ENCODE peak calls at places on chromosomes 13 and 19, in four cellular contexts. K is BJ, O is AG10803, Q is osteocyte. B is an unnamed sample.

GRCh38 chr13:106118996-106119395 is 416.5 kb downstream of the EFNB2 start:
- DNase-seq in K (no peak), O (no peak), Q (no peak), B (no peak)

GRCh38 chr19:49873834-49874233 is 3.3 kb downstream of the AKT1S1 start:
- DNase-seq in K (no peak), O (no peak), Q (no peak), B (no peak)

GRCh38 chr13:52158629-52159158 is 703 bp downstream of the NEK3 start:
- DNase-seq in K (no peak), O (peak), Q (no peak), B (no peak)

GRCh38 chr19:15284896-15285295 is 47.4 kb downstream of the BRD4 start:
- DNase-seq in K (no peak), O (no peak), Q (no peak), B (no peak)

GRCh38 chr13:50574731-50575130 is 268.8 kb downstream of the DLEU7 start:
- DNase-seq in K (peak), O (peak), Q (no peak), B (no peak)

GRCh38 chr19:53511933-53512374 is 26.0 kb upstream of the ZNF331 start:
- DNase-seq in K (no peak), O (peak), Q (no peak), B (peak)

GRCh38 chr19:42176990-42177685 is 40.3 kb downstream of the DEDD2 start:
- DNase-seq in K (no peak), O (peak), Q (peak), B (peak)

GRCh38 chr19:15422311-15423075 is 3.7 kb upstream of the AKAP8L start:
- DNase-seq in K (no peak), O (no peak), Q (no peak), B (no peak)

GRCh38 chr19:45569619-45570421 is 14.8 kb downstream of the OPA3 start:
- DNase-seq in K (no peak), O (peak), Q (no peak), B (no peak)

GRCh38 chr13:42229287-42229686 is 42.7 kb upstream of the AKAP11 start:
- DNase-seq in K (no peak), O (no peak), Q (no peak), B (no peak)

GRCh38 chr19:29860492-29860891 is 48.7 kb downstream of the CCNE1 start:
- DNase-seq in K (no peak), O (no peak), Q (no peak), B (peak)

GRCh38 chr13:21717817-21718216 is 46.9 kb downstream of the FGF9 start:
- DNase-seq in K (no peak), O (no peak), Q (no peak), B (no peak)

GRCh38 chr13:41007359-41008118 is 11.6 kb downstream of the ELF1 start:
- DNase-seq in K (no peak), O (peak), Q (no peak), B (no peak)

GRCh38 chr19:4584670-4585460 is 25.4 kb upstream of the SEMA6B start:
- DNase-seq in K (no peak), O (no peak), Q (no peak), B (no peak)

GRCh38 chr13:52925775-52926285 is 77.4 kb upstream of the PCDH8 start:
- DNase-seq in K (no peak), O (peak), Q (no peak), B (no peak)

DNA sequence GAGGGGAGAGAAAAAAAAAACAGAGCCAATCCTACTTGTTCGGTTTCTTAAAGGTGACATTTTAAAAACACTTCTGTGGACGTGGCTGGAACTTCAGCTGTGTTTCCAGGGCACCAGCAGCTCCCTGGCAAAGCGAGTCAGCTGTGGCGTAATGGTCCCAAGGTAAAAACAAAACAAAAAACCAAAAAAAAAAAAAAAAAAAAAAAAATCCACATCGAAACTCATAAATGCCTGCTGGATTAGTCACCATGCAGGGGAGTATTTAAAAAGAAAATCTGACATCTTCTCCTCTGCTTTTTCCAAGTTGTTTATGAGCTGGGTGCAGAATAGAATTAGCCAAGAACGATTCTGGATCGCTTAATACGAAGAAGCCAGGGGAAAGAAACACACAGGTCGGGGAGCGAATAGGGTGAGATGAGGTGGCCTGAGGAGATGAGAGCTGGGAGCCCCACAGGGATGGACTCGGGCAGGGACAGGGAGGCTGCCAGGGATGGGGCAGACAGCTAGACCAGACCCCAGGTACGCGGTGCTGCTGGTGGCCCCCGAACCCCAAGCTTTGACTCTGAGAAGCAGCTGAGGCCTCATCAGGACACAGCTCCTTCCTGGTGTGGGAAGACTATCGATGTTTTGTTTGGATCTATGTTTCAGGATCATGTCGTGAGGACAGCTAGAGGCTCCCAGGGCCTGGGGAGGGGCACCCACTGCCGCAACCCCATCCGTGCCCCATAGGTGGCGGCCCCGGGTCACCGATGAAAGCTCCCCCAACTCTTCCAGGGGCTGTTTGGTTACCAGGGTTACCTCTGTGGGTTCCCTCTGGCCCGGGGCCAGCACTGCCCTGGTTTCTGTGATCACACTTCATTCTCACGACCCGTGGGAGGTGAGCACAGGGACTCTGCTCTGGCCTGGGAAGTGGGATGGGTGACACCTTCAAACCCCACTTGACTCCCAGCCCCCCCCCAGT is 3.1 kb upstream of the CTXN1 start:
- DNase-seq in K (peak), O (peak), Q (no peak), B (peak)
- TF ChIP-seq CTCF in K (peak), O (peak), Q (peak), B (peak)

GRCh38 chr13:60091573-60091972 is 72.2 kb downstream of the DIAPH3 start:
- DNase-seq in K (no peak), O (no peak), Q (no peak), B (no peak)
- TF ChIP-seq CTCF in K (no peak), O (no peak), Q (peak), B (peak)

GRCh38 chr13:92074658-92075057 is 676.2 kb downstream of the GPC5 start:
- DNase-seq in K (no peak), O (no peak), Q (no peak), B (no peak)
- TF ChIP-seq CTCF in K (no peak), O (no peak), Q (peak), B (peak)

GRCh38 chr19:43430142-43430710 is 15.5 kb downstream of the TEX101 start:
- DNase-seq in K (no peak), O (no peak), Q (no peak), B (peak)
- TF ChIP-seq CTCF in K (peak), O (peak), Q (no peak), B (peak)

GRCh38 chr19:57395710-57396109 is 6.1 kb downstream of the ZNF548 start:
- DNase-seq in K (no peak), O (no peak), Q (peak), B (no peak)

GRCh38 chr19:57389194-57389729 is 392 bp upstream of the ZNF548 start:
- DNase-seq in K (no peak), O (no peak), Q (no peak), B (no peak)

DNA sequence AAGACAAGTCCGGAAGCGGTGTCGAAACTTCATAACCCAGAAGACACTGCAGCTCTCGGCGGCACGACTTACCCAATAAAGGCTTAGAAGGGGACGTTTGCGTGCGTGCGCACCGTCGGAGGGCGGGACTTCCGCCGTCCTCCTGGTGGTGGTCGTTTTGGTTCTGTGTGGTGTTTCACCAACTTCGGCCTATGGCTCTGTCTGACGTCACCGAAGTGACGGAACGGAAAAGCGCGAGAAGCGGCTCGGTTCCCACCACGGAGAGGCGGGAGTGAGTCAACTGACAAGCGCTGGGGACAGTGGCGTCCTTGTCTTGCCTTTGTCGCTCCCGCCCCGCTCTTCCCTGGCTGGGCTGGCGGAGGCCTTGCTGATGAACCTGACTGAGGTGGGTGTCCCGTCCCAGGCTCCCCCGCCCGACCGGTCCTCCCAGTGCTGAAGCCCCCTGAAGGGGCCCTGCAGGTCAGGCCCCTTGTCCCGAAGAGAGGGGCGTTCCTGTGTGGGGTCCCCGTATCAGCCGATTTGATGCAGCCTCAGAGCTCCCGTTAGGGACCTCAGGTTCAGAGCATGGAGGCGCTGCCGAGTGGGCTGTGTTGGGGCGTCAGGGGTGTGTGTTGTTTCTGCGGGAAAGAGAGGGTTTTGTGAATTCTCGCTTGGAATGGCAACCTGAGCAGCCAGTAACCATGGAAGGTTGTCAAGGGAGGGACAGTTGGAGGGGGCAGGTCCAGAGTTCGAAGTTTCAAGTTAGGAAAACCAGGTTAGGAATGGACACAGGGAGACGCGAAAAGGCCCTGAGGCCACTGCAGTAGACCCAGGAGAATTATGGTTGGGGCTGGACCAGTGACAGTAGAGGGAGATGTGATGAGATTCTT is at the start of gene ZNF548:
- DNase-seq in K (peak), O (peak), Q (peak), B (peak)
- TF ChIP-seq CTCF in K (peak), O (peak), Q (peak), B (peak)

GRCh38 chr19:56272448-56272847 is at the start of gene EDDM13:
- DNase-seq in K (no peak), O (no peak), Q (no peak), B (no peak)
- TF ChIP-seq CTCF in K (no peak), O (no peak), Q (no peak), B (no peak)

DNA sequence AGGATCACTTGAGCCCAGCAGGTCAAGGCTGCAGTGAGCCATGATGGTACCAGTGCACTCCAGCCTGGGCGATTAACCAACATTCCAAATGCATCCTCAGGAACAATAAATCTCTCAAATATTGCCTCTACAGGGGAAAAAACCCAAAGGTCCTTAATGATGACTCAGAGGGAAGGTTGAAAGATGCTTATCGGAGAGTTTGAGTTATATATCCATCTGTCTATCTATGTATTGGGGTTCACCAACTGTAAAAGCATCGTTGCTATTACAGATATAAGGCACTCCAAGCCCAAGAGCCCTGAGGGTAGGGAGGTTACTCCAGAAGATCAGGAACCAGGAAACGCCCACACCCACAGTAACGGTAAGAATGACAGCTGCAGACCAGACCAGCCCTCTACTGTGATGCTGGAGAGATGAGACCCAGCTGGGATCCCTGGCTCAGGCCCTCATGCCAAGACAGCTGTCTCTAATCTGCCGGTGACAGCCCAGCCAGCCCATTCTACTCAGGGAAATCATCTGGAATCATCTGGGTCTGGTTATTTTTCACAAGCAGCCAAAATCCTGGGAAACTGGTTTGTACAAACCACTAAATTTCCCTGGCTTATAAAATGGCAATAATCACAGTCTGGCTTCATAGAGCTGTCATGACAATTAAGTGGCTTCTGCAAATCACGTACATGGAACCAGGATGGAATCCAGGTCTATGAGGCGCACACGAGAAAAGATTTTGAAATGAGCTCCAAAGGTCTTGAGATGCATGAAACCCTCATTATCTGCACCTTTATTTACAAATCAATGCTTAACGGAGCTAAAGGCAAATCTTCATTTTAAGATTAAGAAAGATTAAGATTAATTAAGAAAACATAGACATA is 23.8 kb downstream of the TEX101 start:
- DNase-seq in K (peak), O (peak), Q (no peak), B (peak)
- TF ChIP-seq CTCF in K (no peak), O (no peak), Q (no peak), B (no peak)

GRCh38 chr19:12754465-12755196 is 3.0 kb downstream of the BEST2 start:
- DNase-seq in K (no peak), O (no peak), Q (no peak), B (no peak)
- TF ChIP-seq CTCF in K (no peak), O (no peak), Q (no peak), B (no peak)

B was measured in HFFc6.